ENCODE peak calls at places on chromosomes 7 and 10, in six cellular contexts. D is brain microvascular endothelial cell, T is GM10248, K is H9, I is ovary, C is B cell. X is an unnamed sample.

GRCh38 chr10:32109603-32110002 is 53.4 kb upstream of the KIF5B start:
- DNase-seq in D (no peak), T (no peak), K (peak), I (no peak), C (no peak), X (no peak)

GRCh38 chr10:111018021-111018420 is 58.8 kb upstream of the ADRA2A start:
- DNase-seq in D (no peak), T (no peak), K (no peak), I (no peak), C (no peak), X (no peak)

GRCh38 chr10:101828734-101829551 is 10.7 kb upstream of the OGA start:
- DNase-seq in D (no peak), T (no peak), K (no peak), I (peak), C (no peak), X (no peak)

GRCh38 chr10:132163278-132163765 is 23.4 kb upstream of the DPYSL4 start:
- DNase-seq in D (no peak), T (peak), K (peak), I (no peak), C (no peak), X (peak)

GRCh38 chr7:18755793-18756192 is 260.2 kb downstream of the HDAC9 start:
- DNase-seq in D (no peak), T (no peak), K (no peak), I (no peak), C (no peak), X (no peak)

GRCh38 chr7:73715648-73716317 is 3.7 kb downstream of the STX1A start:
- DNase-seq in D (peak), T (no peak), K (no peak), I (no peak), C (peak), X (peak)

GRCh38 chr7:116592445-116592844 is 67.6 kb downstream of the CAV1 start:
- DNase-seq in D (no peak), T (no peak), K (no peak), I (no peak), C (no peak), X (no peak)

GRCh38 chr7:101140339-101140699 is 13.4 kb downstream of the SERPINE1 start:
- DNase-seq in D (peak), T (no peak), K (no peak), I (no peak), C (no peak), X (no peak)

GRCh38 chr7:5426226-5426475 is 2.5 kb upstream of the TNRC18 start:
- DNase-seq in D (peak), T (no peak), K (no peak), I (no peak), C (no peak), X (peak)

GRCh38 chr7:44258423-44258760 is 57.6 kb downstream of the YKT6 start:
- DNase-seq in D (no peak), T (no peak), K (no peak), I (no peak), C (no peak), X (no peak)

GRCh38 chr7:17234398-17235021 is 63.9 kb upstream of the AHR start:
- DNase-seq in D (peak), T (peak), K (no peak), I (no peak), C (peak), X (peak)

GRCh38 chr7:96629884-96630283 is 79.8 kb downstream of the SEM1 start:
- DNase-seq in D (no peak), T (no peak), K (no peak), I (no peak), C (no peak), X (no peak)

GRCh38 chr10:77835669-77836086 is 90.9 kb downstream of the DLG5 start:
- DNase-seq in D (peak), T (no peak), K (no peak), I (no peak), C (no peak), X (no peak)

GRCh38 chr7:46115410-46115809 is 194.3 kb upstream of the IGFBP3 start:
- DNase-seq in D (peak), T (no peak), K (no peak), I (no peak), C (no peak), X (no peak)

GRCh38 chr7:139094596-139094995 is 14.9 kb downstream of the ZC3HAV1 start:
- DNase-seq in D (peak), T (no peak), K (no peak), I (peak), C (peak), X (peak)

GRCh38 chr7:121488251-121488650 is 92.1 kb upstream of the FAM3C start:
- DNase-seq in D (no peak), T (no peak), K (no peak), I (no peak), C (no peak), X (no peak)

GRCh38 chr7:45511721-45512422 is 62.3 kb upstream of the ADCY1 start:
- DNase-seq in D (no peak), T (no peak), K (no peak), I (no peak), C (no peak), X (no peak)

GRCh38 chr10:64859911-64860310 is 1338.7 kb downstream of the REEP3 start:
- DNase-seq in D (no peak), T (no peak), K (no peak), I (no peak), C (no peak), X (no peak)
- TF ChIP-seq CTCF in D (no peak), T (no peak), K (no peak), I (no peak), C (no peak), X (no peak)

GRCh38 chr10:71621783-71622526 is 97.6 kb downstream of the C10orf105 start:
- DNase-seq in D (peak), T (no peak), K (peak), I (peak), C (no peak), X (no peak)

GRCh38 chr10:71620642-71621041 is 98.9 kb downstream of the C10orf105 start:
- DNase-seq in D (no peak), T (no peak), K (no peak), I (no peak), C (no peak), X (no peak)

GRCh38 chr10:71623098-71623985 is 96.2 kb downstream of the C10orf105 start:
- DNase-seq in D (peak), T (no peak), K (peak), I (no peak), C (no peak), X (no peak)

GRCh38 chr10:71622656-71623055 is 96.9 kb downstream of the C10orf105 start:
- DNase-seq in D (no peak), T (no peak), K (no peak), I (peak), C (no peak), X (no peak)

GRCh38 chr10:71621263-71621751 is 98.3 kb downstream of the C10orf105 start:
- DNase-seq in D (no peak), T (no peak), K (peak), I (peak), C (no peak), X (no peak)
- TF ChIP-seq CTCF in D (no peak), T (no peak), K (peak), I (no peak), C (no peak), X (no peak)

GRCh38 chr10:28302012-28302667 is 724 bp downstream of the MPP7 start:
- DNase-seq in D (peak), T (no peak), K (no peak), I (no peak), C (no peak), X (no peak)

GRCh38 chr10:28304032-28304571 is 1.2 kb upstream of the MPP7 start:
- DNase-seq in D (no peak), T (no peak), K (no peak), I (no peak), C (no peak), X (no peak)

GRCh38 chr10:28296023-28296422 is 6.8 kb downstream of the MPP7 start:
- DNase-seq in D (no peak), T (no peak), K (no peak), I (no peak), C (no peak), X (no peak)

GRCh38 chr10:28302668-28303488 is at the start of gene MPP7:
- DNase-seq in D (peak), T (peak), K (peak), I (peak), C (peak), X (peak)

DNA sequence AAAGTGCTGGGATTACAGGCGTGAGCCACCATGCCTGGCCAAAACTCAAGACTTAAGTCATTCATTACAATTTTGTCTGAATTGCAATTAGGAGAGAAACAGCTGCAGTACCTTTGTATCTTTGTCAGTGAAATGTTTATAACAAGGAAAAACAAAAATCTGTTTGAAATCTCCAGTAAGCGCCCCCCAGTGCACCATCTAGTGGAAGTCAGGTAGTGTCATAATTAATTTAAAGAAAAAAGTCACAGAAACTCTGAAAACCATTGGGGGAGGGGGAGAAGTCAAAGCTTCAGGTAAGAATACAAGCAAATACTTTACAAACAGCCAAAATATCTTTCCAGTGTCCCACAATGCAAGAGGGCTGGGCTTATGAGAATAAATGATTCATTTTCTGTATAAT is 2.8 kb downstream of the MPP7 start:
- DNase-seq in D (no peak), T (no peak), K (no peak), I (no peak), C (no peak), X (peak)
- TF ChIP-seq CTCF in D (peak), T (no peak), K (peak), I (no peak), C (no peak), X (peak)

DNA sequence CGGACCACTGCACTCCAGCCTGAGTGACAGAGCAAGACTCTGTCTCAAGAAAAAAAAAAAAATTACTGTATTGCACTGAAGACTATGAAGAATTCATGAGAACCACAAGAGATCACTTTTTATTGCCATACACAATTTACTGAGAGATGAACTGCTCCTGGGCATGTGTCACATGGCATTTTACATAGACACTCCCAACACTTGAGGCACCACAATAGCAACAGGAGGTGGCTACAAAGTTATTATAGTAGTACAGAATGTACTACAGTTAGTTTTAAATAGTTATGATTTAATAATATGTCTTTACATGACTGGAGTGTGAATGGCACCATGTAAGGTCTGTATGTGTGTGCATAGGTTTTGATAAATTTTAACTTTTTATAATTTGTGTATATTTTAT is 70.6 kb downstream of the KMT2E start:
- DNase-seq in D (no peak), T (no peak), K (no peak), I (no peak), C (no peak), X (no peak)
- TF ChIP-seq CTCF in D (no peak), T (no peak), K (no peak), I (no peak), C (no peak), X (no peak)

DNA sequence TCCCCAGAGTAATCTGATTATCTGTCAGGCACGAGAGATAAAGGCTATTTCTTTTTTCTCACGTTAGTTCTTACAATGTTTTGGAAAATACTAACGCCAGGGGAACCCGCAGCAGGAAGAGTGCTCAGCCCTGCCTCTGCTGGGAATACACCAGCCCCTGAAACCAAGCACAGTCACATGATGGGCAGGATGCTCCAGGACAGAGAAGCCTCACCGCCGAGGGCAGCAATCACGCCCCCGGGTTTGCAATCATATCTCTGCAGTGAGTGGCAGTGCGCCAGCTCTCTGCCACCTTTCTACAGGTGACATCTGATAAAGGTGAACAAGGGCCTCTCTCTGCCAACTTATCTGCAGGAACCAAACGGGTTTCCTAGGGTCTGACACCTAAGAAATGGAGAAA is 39.8 kb downstream of the BRI3 start:
- DNase-seq in D (peak), T (no peak), K (no peak), I (no peak), C (no peak), X (no peak)
- TF ChIP-seq CTCF in D (no peak), T (no peak), K (no peak), I (no peak), C (no peak), X (no peak)

DNA sequence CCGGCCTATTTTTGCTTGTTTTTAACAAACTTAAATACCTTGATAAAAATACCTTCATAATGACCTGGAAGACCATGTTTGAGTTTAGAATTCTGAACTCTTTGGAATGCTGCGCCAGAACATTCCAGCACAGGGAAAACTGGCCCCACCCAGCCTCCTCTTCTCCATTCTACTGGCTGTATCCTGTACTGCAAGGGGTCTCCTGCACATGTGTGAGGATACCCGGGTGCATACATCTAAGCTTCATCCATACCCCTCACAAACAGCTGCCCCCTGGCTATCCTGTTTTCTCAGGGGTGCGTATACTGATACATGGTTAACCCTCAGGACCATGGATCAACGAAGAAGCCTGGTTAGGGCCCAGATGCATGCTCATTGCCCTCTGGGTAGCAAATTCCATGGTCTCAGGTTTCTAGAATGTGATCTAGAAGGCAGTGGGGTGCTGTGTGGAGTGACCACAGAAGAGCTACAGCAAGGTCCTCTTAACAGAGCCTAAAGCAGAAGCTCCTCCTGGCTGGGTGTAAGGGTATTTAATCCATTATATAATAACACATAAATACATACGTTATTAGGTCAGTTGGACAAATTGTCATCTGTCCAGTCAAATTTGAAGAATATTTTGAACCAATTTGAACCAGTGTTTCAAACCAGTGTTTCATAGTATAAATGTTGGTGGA is 26.1 kb downstream of the HACD1 start:
- DNase-seq in D (no peak), T (no peak), K (no peak), I (no peak), C (no peak), X (no peak)
- TF ChIP-seq CTCF in D (no peak), T (no peak), K (no peak), I (no peak), C (no peak), X (no peak)

DNA sequence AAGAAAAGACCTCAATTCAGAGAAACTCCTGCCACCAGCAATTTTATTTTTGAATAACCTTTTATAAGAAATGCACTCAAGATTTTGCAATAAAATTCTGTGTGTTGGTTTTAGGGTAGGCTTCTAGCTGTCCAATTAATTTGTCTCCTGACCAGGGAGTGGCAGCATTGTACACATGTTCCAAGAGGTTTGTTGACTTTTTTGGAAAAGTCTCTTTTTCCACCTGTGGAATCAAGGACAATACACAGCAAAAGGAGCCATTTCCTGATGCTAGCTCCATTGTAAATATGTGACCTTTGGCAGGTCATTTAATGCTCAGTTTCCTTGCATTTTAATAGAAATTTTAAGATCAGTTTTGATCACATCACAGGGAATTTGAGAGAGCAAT is 1.8 kb downstream of the GIMAP5 start:
- DNase-seq in D (no peak), T (no peak), K (no peak), I (no peak), C (no peak), X (no peak)
- TF ChIP-seq CTCF in D (no peak), T (peak), K (no peak), I (no peak), C (no peak), X (peak)

DNA sequence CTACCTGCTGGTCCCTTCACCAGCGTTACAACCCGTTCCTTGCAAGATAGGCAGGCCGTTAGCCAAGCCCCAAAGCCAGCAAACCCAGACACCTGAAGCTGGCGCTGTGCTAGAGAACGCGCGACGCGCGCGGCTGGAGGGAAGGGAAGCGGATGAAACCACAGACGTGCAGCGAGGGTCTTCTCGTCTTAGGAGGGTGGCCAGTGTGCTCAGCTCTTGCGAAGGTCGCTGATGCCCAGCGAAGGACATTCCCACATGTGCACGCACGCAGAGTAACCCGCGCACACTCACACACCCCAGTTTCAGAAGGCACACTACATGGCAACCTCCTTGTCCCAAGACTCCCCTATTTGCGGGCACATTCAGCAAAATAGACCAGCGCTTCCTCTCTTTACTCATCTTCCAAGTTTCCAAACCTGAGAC is 941 bp downstream of the TMEM26 start:
- DNase-seq in D (no peak), T (peak), K (peak), I (no peak), C (no peak), X (no peak)
- TF ChIP-seq CTCF in D (no peak), T (no peak), K (peak), I (no peak), C (no peak), X (no peak)

DNA sequence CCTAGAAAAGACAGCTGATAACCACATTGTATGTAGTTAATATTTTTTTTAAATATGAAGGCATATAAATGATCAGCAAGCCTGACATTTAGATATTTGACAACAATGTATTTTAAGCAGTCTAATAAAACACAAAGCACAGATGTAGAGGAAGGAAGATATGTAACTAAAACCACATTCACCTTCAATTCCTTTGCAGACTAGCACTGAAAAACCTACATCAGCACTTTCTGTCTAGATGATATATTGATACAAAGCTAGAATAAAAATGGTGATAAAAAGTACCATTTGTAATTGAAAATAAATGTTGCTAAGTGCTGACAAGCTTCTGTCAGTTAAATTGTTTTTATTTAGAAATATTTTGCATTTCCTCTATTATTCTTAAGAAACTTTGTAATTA is 153.6 kb downstream of the IMMP2L start:
- DNase-seq in D (no peak), T (no peak), K (no peak), I (no peak), C (no peak), X (no peak)
- TF ChIP-seq CTCF in D (no peak), T (no peak), K (no peak), I (no peak), C (no peak), X (no peak)

DNA sequence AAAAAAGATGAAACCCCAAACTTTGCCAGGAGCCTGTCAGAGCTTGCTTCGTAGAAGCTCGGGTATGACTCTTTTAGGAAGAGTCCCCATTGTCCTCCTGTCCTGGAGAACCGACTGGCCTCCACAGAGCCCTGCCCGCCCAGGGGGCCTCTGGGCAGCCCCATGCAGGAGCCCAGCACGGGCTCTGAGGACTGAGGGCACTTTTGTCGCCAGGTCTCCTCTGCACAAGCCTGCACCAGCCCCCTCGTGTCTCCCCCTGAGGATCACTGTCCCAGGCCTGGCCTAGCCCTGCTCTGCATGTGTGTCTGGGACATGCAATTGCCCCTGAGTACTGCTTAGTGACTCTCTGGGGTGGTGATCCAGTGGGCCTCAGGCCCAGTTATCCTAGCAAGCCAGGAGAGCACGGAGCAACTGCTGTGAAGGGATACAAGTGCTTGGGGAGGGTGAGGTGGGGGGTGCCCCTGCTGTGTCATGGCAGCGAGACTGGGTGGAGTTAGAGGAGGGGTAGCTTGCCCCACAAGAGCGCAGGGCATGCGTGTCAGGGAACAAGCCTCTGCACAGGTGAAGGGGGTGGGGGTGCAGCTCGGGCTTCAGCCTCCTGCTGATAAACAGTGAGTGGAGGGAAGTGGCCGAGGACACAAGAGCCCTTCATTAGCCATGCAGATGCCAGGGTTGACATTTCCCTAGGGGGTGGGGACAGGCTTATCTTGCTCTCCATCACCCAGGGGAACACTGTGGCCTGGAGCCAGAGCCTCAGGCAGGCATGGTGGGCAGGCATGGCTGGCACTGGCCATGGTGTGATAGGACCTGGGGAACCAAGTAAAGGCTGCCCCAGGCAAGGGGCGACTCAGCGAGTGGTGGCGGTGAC is 143.4 kb downstream of the C10orf105 start:
- DNase-seq in D (no peak), T (no peak), K (no peak), I (no peak), C (no peak), X (no peak)
- TF ChIP-seq CTCF in D (no peak), T (no peak), K (no peak), I (no peak), C (no peak), X (no peak)